ENCODE peak calls at places on chromosomes 5 and 9, in eight cellular contexts. L, Z, M, H, I, D, K and Y are unnamed samples.

GRCh38 chr5:126544087-126544740 is 50.8 kb downstream of the ALDH7A1 start:
- DNase-seq in M (no peak), H (no peak), D (no peak), Z (peak; percentile 26), L (no peak), I (peak; percentile 28), K (no peak), Y (peak; percentile 52)

GRCh38 chr5:159242153-159242552 is 20.9 kb upstream of the UBLCP1 start:
- DNase-seq in H (no peak), I (no peak), L (no peak), K (no peak), M (no peak), Z (no peak), D (no peak), Y (no peak)

GRCh38 chr9:72589684-72590555 is 68.5 kb downstream of the TMC1 start:
- DNase-seq in K (no peak), I (no peak), M (no peak), Z (no peak), D (no peak), L (no peak), H (no peak), Y (no peak)

GRCh38 chr5:112957970-112958773 is 18.4 kb upstream of the DCP2 start:
- DNase-seq in Z (no peak), K (no peak), L (no peak), I (peak; percentile 97), H (peak; percentile 77), M (peak; percentile 72), D (peak; percentile 79), Y (peak; percentile 64)

GRCh38 chr5:74766348-74766886 is 500 bp downstream of the GFM2 start:
- DNase-seq in K (no peak), L (no peak), D (no peak), H (no peak), I (peak; percentile 33), M (no peak), Z (no peak), Y (no peak)

GRCh38 chr9:34993502-34994428 is 4.2 kb downstream of the DNAJB5 start:
- DNase-seq in H (peak; percentile 92), D (peak; percentile 90), L (no peak), M (no peak), I (no peak), Z (no peak), K (peak; percentile 74), Y (no peak)

GRCh38 chr5:166497705-166498104 is 1793.7 kb upstream of the WWC1 start:
- DNase-seq in D (no peak), H (no peak), L (no peak), Z (no peak), M (no peak), I (no peak), K (no peak), Y (no peak)

GRCh38 chr5:23446436-23446835 is 61.0 kb upstream of the PRDM9 start:
- DNase-seq in H (no peak), K (no peak), I (no peak), L (no peak), Z (no peak), M (no peak), D (no peak), Y (no peak)

GRCh38 chr9:112665347-112665746 is 52.6 kb downstream of the INIP start:
- DNase-seq in M (no peak), L (no peak), D (no peak), Z (no peak), I (peak; percentile 14), H (no peak), K (no peak), Y (no peak)

GRCh38 chr5:53331463-53331862 is 149.0 kb upstream of the FST start:
- DNase-seq in I (peak; percentile 88), M (no peak), Z (no peak), L (no peak), K (no peak), D (no peak), H (no peak), Y (no peak)

GRCh38 chr5:138900281-138900965 is 25.3 kb upstream of the LRRTM2 start:
- DNase-seq in H (no peak), I (peak; percentile 21), L (no peak), Z (no peak), M (no peak), D (no peak), K (no peak), Y (no peak)

GRCh38 chr5:179794171-179794570 is 385 bp downstream of the LTC4S start:
- DNase-seq in Z (no peak), K (no peak), M (no peak), I (no peak), H (peak; percentile 63), L (no peak), D (peak; percentile 18), Y (no peak)

GRCh38 chr5:157917909-157918809 is 59.2 kb upstream of the CLINT1 start:
- DNase-seq in Z (peak; percentile 47), I (peak; percentile 7), M (peak; percentile 70), K (peak; percentile 78), H (peak; percentile 68), L (peak; percentile 45), D (peak; percentile 59), Y (peak; percentile 72)

GRCh38 chr5:89218364-89218763 is 335.4 kb upstream of the MEF2C start:
- DNase-seq in M (no peak), L (no peak), K (no peak), Z (no peak), I (no peak), H (no peak), D (no peak), Y (no peak)

DNA sequence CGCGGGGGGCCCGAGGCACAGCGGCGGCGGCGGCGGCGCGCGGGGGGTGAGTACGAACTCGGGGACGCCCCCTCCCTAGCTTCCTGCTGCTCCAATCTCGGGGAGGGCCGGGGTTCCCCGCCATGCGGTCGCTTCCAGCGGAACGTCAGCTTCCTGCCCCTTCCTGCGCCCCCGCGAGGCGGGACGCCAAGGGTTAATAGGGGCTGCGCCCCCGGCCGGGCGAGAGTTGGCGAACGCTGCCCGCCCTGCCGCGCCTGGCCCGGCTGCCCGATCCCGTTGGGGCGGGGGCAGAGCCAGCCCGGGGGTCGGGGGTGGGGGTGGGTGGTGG is 594 bp downstream of the COL27A1 start:
- DNase-seq in H (no peak), Z (no peak), M (no peak), D (no peak), L (peak; percentile 57), K (no peak), I (no peak), Y (no peak)
- TF ChIP-seq CTCF in H (no peak), Z (no peak), M (no peak), D (no peak), L (no peak), K (no peak), I (no peak), Y (no peak)

DNA sequence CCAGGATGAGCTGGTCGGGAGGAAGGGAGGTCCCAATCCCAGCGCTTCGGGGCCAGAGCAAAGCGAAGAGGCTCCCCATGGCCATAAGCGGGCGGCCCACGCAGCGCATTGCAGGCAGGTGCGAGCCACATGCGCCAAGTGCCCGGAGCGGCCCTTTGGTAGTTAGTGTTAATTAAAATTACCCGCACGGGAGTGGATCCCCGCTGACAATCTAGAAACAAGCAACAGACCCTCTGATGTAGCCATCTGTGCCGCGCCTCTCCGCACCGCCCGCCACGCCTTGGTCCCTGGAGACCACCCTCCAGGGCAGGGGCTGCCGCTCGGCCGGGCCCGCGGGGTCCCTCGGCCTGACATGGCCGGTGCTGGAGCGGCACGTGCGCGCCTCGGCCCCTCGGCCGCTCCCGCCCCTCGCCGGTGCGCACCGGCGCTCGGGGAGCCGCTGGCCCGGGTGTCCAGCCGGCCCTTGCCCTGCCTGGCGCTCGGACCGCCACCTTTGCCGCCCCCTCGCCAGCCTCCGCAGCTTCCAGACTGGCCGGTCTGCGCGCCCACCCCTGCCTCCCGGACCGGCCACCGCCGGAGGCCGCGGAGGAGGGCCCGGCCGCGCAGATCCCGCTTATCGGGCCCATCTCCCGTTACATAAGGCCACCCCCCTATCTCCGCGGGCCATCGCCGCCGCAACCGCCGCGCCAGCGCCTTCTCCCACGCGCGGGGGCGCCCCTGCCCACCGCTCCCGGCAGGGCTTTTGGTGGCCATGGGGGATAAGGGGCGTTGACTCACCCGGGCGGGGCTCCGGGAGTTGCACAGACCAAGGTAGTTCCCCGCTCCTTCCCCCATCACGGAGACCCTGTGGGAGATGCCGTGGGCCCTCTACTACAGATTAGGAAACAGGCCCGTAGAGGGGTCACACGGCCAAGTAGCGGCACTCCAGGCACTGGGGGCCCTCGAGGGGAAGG is 1.9 kb upstream of the IL13 start:
- DNase-seq in K (no peak), I (no peak), H (no peak), M (no peak), L (no peak), Z (no peak), D (no peak), Y (no peak)
- TF ChIP-seq CTCF in K (no peak), I (peak; percentile 10), H (no peak), M (no peak), L (no peak), Z (no peak), D (no peak), Y (peak; percentile 5)

DNA sequence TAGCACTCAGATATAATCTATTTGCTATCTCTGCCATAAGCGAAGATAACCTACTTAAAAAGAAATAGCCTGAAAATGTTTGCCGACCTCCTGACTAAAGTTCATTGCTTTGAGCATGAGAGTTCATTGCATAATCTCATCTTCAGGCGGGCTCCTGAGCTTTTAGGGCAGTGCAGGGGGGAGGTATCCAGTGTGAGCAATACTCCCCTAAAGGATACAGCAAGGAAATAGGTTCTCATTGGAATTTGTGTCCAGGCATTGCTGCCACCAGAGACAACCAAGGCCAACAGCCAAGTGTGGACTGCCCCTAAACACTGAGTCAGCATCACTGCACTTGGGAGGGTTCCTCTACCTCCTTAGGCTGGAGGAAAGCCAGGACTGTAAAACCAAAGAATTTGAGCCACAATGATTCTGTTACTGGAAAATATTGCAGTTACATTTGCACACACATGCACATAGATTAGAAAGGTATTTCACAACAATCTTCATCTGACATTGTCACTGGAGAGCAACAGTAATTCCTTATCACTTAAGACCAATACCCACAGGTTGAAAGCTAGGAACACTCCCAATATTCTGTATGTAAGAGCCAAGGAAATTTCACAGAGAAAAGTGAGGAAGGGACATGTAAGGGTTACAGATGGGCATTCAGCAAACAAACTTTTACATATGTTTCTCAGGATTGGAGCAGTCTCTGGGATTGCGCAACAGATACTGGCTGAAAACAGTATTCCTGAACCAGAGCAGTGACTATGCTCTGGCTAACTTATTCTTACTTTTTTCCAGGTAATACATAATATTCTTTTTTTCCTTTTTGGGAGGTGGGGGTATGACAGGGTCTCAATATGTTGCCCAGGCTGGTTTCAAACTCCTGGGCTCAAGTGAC is 98.6 kb upstream of the TLE1 start:
- DNase-seq in H (peak; percentile 64), K (no peak), L (no peak), I (peak; percentile 76), D (peak; percentile 28), Z (no peak), M (no peak), Y (no peak)
- TF ChIP-seq CTCF in H (no peak), K (no peak), L (no peak), I (peak; percentile 10), D (no peak), Z (no peak), M (no peak), Y (no peak)

DNA sequence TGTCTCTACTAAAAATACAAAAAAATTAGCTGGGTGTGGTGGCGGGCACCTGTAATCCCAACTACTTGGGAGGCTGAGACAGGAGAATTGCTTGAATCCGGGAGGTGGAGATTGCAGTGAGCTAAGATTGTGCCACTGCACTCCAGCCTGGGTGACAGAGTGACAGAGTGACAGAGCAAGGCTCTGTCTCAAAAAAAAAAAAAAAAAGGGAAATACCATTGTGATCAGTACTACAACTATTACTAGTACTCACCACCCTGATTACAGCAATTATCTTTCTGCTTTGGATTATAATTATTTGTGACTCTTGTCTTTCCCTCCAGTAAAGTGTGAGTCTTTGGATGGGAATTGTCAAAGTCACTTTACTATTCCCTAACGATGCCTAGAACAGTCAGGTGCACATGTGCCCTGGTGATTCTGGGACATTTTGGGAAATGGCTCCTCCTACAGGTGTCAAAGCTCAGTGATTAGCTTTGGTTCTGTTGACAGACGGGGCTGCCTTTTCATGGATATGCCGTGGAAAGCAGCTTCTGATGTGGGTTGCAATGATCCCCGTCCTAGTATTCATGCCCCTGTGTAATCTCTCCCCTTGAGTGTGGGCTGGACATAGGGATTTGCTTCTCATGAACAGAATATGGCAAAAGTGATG is 31.8 kb upstream of the FRRS1L start:
- DNase-seq in M (no peak), L (no peak), H (no peak), I (no peak), K (no peak), Z (no peak), D (no peak), Y (no peak)
- TF ChIP-seq CTCF in M (no peak), L (peak; percentile 16), H (no peak), I (no peak), K (no peak), Z (no peak), D (no peak), Y (peak; percentile 8)